ENCODE peak calls at places on chromosomes 3 and 15, in ten cellular contexts. W, S, D, Q, V, C, B, N, L and T are unnamed samples.

GRCh38 chr3:85691196-85691595 is 732.4 kb downstream of the CADM2 start:
- DNase-seq in S (no peak), L (no peak), D (no peak), N (no peak), B (peak), V (no peak), W (no peak), C (no peak), Q (no peak), T (no peak)

GRCh38 chr15:57440799-57441198 is 64.5 kb downstream of the CGNL1 start:
- DNase-seq in C (no peak), D (no peak), W (peak), L (no peak), B (peak), S (no peak), Q (no peak), N (peak), V (no peak), T (no peak)

GRCh38 chr3:114644372-114644771 is 350.5 kb downstream of the TIGIT start:
- DNase-seq in Q (no peak), C (no peak), W (no peak), D (no peak), B (peak), L (no peak), V (no peak), S (no peak), N (no peak), T (no peak)

GRCh38 chr15:38266247-38266996 is 13.8 kb downstream of the SPRED1 start:
- DNase-seq in Q (no peak), B (peak), L (no peak), S (no peak), N (no peak), C (no peak), W (no peak), V (no peak), D (no peak), T (no peak)

GRCh38 chr3:151873433-151873832 is at the start of gene SUCNR1:
- DNase-seq in L (peak), B (no peak), W (no peak), S (no peak), C (no peak), D (no peak), Q (no peak), N (no peak), V (no peak), T (peak)

GRCh38 chr3:156687023-156687422 is 12.6 kb downstream of the TIPARP start:
- DNase-seq in V (no peak), C (no peak), S (no peak), Q (peak), N (no peak), L (no peak), B (no peak), D (no peak), W (no peak), T (no peak)

GRCh38 chr3:50985893-50986292 is 311.2 kb downstream of the DOCK3 start:
- DNase-seq in W (no peak), V (no peak), N (no peak), L (no peak), Q (no peak), S (no peak), C (no peak), B (no peak), D (no peak), T (no peak)

GRCh38 chr15:56794150-56794922 is 61.0 kb upstream of the ZNF280D start:
- DNase-seq in V (no peak), Q (no peak), C (no peak), B (no peak), D (no peak), L (no peak), N (no peak), S (no peak), W (no peak), T (no peak)

GRCh38 chr15:51982013-51982769 is 10.6 kb upstream of the LEO1 start:
- DNase-seq in L (peak), Q (peak), V (peak), B (peak), S (no peak), C (no peak), D (no peak), W (peak), N (peak), T (peak)

GRCh38 chr3:186361612-186362408 is at the start of gene DGKG:
- DNase-seq in B (no peak), V (peak), Q (peak), N (no peak), L (peak), W (no peak), S (peak), C (peak), D (peak), T (peak)

GRCh38 chr3:194103475-194103874 is 32.5 kb upstream of the HES1 start:
- DNase-seq in Q (peak), C (no peak), W (no peak), N (no peak), V (no peak), L (no peak), D (no peak), B (no peak), S (no peak), T (no peak)

GRCh38 chr3:38574411-38575278 is 74.8 kb downstream of the SCN5A start:
- DNase-seq in S (peak), D (no peak), Q (no peak), L (no peak), B (no peak), C (peak), W (peak), V (no peak), N (peak), T (no peak)

GRCh38 chr3:185069023-185069422 is 83.8 kb downstream of the C3orf70 start:
- DNase-seq in Q (no peak), W (no peak), V (no peak), C (no peak), N (no peak), D (no peak), L (peak), S (no peak), B (no peak), T (no peak)

GRCh38 chr15:41842229-41842628 is 3.6 kb downstream of the PLA2G4B start:
- DNase-seq in S (no peak), Q (no peak), V (no peak), L (no peak), N (no peak), W (no peak), C (no peak), B (no peak), D (no peak), T (no peak)

DNA sequence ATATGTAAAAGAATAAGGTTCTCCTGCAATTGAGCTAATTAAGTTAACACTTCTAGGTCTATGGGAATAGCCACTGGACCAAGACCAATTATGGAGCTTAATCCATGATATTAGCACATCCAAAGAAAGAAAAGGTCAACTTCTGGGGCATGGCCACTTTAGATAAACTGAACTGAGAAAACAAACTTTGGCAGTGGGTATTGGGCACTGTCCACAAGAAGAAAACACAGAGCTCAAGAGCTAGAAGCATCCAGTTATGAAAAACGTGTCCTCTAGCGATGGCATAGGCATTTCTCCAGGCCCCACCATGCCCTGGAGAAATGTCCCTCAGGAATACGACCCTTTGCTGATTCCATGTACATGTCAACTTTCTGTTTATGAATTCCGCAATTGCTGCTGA is 87.8 kb downstream of the THRB start:
- DNase-seq in S (no peak), C (no peak), D (no peak), B (no peak), W (no peak), L (no peak), N (no peak), V (no peak), Q (no peak), T (no peak)
- H3K4me3 ChIP-seq in S (no peak), C (no peak), D (no peak), B (no peak), W (no peak), L (no peak), N (no peak), V (no peak), Q (no peak), T (no peak)

DNA sequence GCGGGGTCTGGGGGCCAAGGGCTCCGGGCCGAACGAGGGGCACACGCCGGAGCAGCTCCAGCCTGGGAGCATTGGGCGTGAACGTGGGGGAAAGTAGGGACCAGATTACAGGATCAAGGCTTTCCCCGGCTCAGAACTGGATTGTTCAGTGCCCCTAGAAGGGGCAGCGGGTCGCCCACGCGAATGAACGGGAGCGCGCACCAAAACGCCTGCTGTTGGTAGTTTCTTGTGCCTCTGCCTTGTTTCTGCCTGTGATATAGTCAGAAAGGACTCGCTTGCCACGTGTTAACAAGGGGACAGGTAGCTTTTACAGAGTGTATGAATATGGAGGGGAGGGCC is 1.1 kb downstream of the CASR start:
- DNase-seq in W (no peak), B (no peak), Q (no peak), C (no peak), D (no peak), N (peak), S (no peak), V (no peak), L (no peak), T (no peak)
- H3K4me3 ChIP-seq in W (no peak), B (no peak), Q (no peak), C (no peak), D (no peak), N (no peak), S (peak), V (no peak), L (no peak), T (peak)

GRCh38 chr15:32718082-32718821 is 448 bp downstream of the GREM1 start:
- DNase-seq in Q (no peak), B (no peak), W (peak), V (no peak), C (no peak), N (peak), L (no peak), D (peak), S (no peak), T (peak)
- H3K4me3 ChIP-seq in Q (no peak), B (no peak), W (peak), V (peak), C (no peak), N (peak), L (no peak), D (peak), S (peak), T (peak)

GRCh38 chr15:55196011-55196410 is 730 bp downstream of the RSL24D1 start:
- DNase-seq in D (no peak), B (no peak), S (no peak), W (peak), C (no peak), L (no peak), V (no peak), N (no peak), Q (no peak), T (no peak)

GRCh38 chr15:55196458-55197361 is at the start of gene RSL24D1:
- DNase-seq in L (peak), Q (peak), W (peak), B (peak), S (peak), N (peak), V (peak), D (peak), C (peak), T (peak)

GRCh38 chr15:55198706-55199105 is 2.0 kb upstream of the RSL24D1 start:
- DNase-seq in C (no peak), D (no peak), N (no peak), Q (no peak), L (no peak), W (no peak), V (no peak), S (no peak), B (no peak), T (no peak)

GRCh38 chr15:55197362-55197705 is 593 bp upstream of the RSL24D1 start:
- DNase-seq in W (no peak), L (no peak), D (no peak), B (no peak), N (no peak), Q (no peak), V (no peak), C (no peak), S (no peak), T (no peak)

GRCh38 chr15:55197719-55198118 is 978 bp upstream of the RSL24D1 start:
- DNase-seq in S (no peak), B (no peak), C (no peak), W (no peak), Q (no peak), V (no peak), L (no peak), N (no peak), D (no peak), T (no peak)
- H3K4me3 ChIP-seq in S (peak), B (peak), C (peak), W (no peak), Q (peak), V (peak), L (no peak), N (peak), D (peak), T (peak)

GRCh38 chr15:26065723-26066122 is 202.6 kb upstream of the ATP10A start:
- DNase-seq in C (no peak), V (no peak), L (no peak), W (no peak), B (no peak), D (no peak), Q (no peak), N (peak), S (no peak), T (no peak)

GRCh38 chr15:26066896-26067295 is 203.8 kb upstream of the ATP10A start:
- DNase-seq in S (no peak), V (no peak), N (no peak), Q (no peak), L (no peak), D (no peak), W (no peak), B (no peak), C (no peak), T (no peak)

GRCh38 chr15:26069204-26069603 is 206.1 kb upstream of the ATP10A start:
- DNase-seq in Q (no peak), D (peak), L (no peak), W (no peak), N (no peak), V (no peak), B (no peak), S (no peak), C (no peak), T (no peak)

GRCh38 chr15:26073430-26074333 is 210.6 kb upstream of the ATP10A start:
- DNase-seq in D (no peak), B (no peak), N (no peak), W (no peak), V (no peak), S (no peak), Q (no peak), C (no peak), L (no peak), T (no peak)

GRCh38 chr15:26070095-26070532 is 207.0 kb upstream of the ATP10A start:
- DNase-seq in S (no peak), Q (no peak), L (no peak), N (no peak), D (no peak), V (no peak), C (no peak), W (no peak), B (no peak), T (no peak)
- H3K4me3 ChIP-seq in S (no peak), Q (no peak), L (no peak), N (no peak), D (no peak), V (no peak), C (no peak), W (no peak), B (no peak), T (no peak)

DNA sequence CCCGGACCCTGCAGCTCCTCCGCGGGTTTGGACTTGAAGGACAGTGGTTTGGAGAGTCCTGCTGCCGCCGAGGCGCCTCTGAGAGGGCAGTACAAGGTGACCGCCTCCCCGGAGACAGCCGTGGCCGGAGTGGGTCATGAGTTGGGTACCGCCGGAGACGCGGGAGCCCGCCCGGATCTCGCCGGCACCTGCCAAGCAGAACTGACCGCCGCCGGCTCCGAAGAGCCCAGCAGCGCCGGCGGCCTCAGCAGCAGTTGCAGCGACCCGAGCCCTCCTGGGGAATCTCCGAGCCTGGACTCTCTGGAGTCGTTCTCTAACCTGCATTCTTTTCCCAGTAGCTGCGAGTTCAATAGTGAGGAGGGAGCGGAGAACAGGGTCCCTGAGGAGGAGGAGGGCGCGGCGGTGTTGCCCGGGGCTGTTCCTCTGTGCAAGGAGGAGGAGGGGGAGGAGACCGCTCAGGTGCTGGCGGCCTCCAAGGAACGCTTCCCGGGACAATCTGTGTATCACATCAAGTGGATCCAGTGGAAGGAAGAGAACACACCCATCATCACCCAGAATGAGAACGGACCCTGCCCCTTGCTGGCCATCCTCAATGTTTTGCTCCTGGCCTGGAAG is 626 bp downstream of the MINDY2 start:
- DNase-seq in B (peak), W (no peak), V (peak), D (no peak), S (peak), L (peak), C (peak), Q (peak), N (peak), T (no peak)
- H3K4me3 ChIP-seq in B (peak), W (peak), V (peak), D (peak), S (peak), L (peak), C (peak), Q (peak), N (peak), T (peak)

GRCh38 chr15:89090791-89091666 is 2.8 kb downstream of the ABHD2 start:
- DNase-seq in D (no peak), N (no peak), W (peak), Q (peak), S (peak), B (peak), V (peak), L (peak), C (peak), T (peak)
- H3K4me3 ChIP-seq in D (no peak), N (no peak), W (no peak), Q (peak), S (peak), B (peak), V (peak), L (no peak), C (peak), T (peak)

GRCh38 chr3:197083486-197083885 is 53.9 kb upstream of the MELTF start:
- DNase-seq in D (no peak), B (peak), C (no peak), L (no peak), S (no peak), Q (no peak), W (peak), V (no peak), N (peak), T (peak)
- H3K4me3 ChIP-seq in D (no peak), B (no peak), C (no peak), L (no peak), S (no peak), Q (no peak), W (no peak), V (no peak), N (no peak), T (no peak)

GRCh38 chr3:129793947-129794318 is 99.6 kb downstream of the TMCC1 start:
- DNase-seq in C (no peak), D (peak), L (no peak), B (no peak), S (no peak), V (peak), N (peak), W (peak), Q (no peak), T (peak)
- H3K4me3 ChIP-seq in C (no peak), D (no peak), L (no peak), B (peak), S (no peak), V (peak), N (no peak), W (peak), Q (no peak), T (no peak)

GRCh38 chr3:12716605-12717121 is 42.4 kb downstream of the TMEM40 start:
- DNase-seq in C (no peak), B (no peak), Q (no peak), W (peak), N (no peak), D (no peak), L (no peak), S (no peak), V (no peak), T (no peak)

GRCh38 chr3:12724794-12725193 is 34.3 kb downstream of the TMEM40 start:
- DNase-seq in N (no peak), C (no peak), W (no peak), B (no peak), L (no peak), V (no peak), D (no peak), Q (no peak), S (no peak), T (peak)

GRCh38 chr3:12719984-12720656 is 38.9 kb downstream of the TMEM40 start:
- DNase-seq in W (peak), Q (peak), V (peak), B (peak), D (peak), N (peak), L (peak), C (peak), S (peak), T (peak)

GRCh38 chr3:12722205-12722604 is 36.9 kb downstream of the TMEM40 start:
- DNase-seq in B (no peak), Q (no peak), S (no peak), N (no peak), C (no peak), D (no peak), V (no peak), L (no peak), W (no peak), T (no peak)

GRCh38 chr3:12719541-12719940 is 39.5 kb downstream of the TMEM40 start:
- DNase-seq in C (no peak), W (no peak), V (no peak), B (no peak), Q (no peak), S (no peak), L (no peak), D (no peak), N (no peak), T (no peak)
- H3K4me3 ChIP-seq in C (no peak), W (no peak), V (peak), B (no peak), Q (peak), S (peak), L (no peak), D (no peak), N (no peak), T (no peak)